ENCODE peak calls at places on chromosomes 3 and 15, in nine cellular contexts. F, J, E, O, N, H, Z, B and U are unnamed samples.

GRCh38 chr15:90071220-90071807 is 31.0 kb downstream of the IDH2 start:
- DNase-seq in J (peak), E (peak), Z (peak), O (peak), F (peak), H (no peak), N (peak), B (peak), U (no peak)

GRCh38 chr3:71133874-71134273 is 449.7 kb downstream of the FOXP1 start:
- DNase-seq in O (no peak), J (no peak), F (no peak), N (no peak), H (no peak), Z (no peak), B (no peak), E (no peak), U (no peak)

GRCh38 chr3:31095254-31095653 is 200.8 kb upstream of the GADL1 start:
- DNase-seq in Z (no peak), B (no peak), J (no peak), O (no peak), H (no peak), F (no peak), E (no peak), N (no peak), U (no peak)

GRCh38 chr3:51688206-51688600 is 17.2 kb downstream of the TEX264 start:
- DNase-seq in H (no peak), Z (no peak), O (no peak), F (no peak), N (no peak), E (no peak), J (no peak), B (no peak), U (no peak)

GRCh38 chr15:85494035-85494793 is 113.8 kb downstream of the AKAP13 start:
- DNase-seq in Z (no peak), H (no peak), B (peak), F (no peak), O (no peak), E (peak), J (no peak), N (no peak), U (no peak)

GRCh38 chr3:59480486-59480995 is 430.7 kb upstream of the CFAP20DC start:
- DNase-seq in O (peak), H (no peak), F (no peak), J (no peak), E (no peak), B (no peak), Z (no peak), N (no peak), U (no peak)

GRCh38 chr3:105367406-105368213 is 901 bp downstream of the ALCAM start:
- DNase-seq in E (no peak), F (peak), O (peak), H (no peak), J (peak), N (peak), Z (peak), B (no peak), U (peak)

GRCh38 chr3:85342915-85343314 is 384.1 kb downstream of the CADM2 start:
- DNase-seq in J (no peak), E (no peak), Z (peak), N (no peak), B (peak), H (no peak), O (no peak), F (no peak), U (no peak)

GRCh38 chr15:55774113-55774970 is 31.4 kb upstream of the PRTG start:
- DNase-seq in E (peak), N (no peak), Z (peak), H (no peak), F (peak), B (no peak), J (no peak), O (no peak), U (no peak)

GRCh38 chr15:99845009-99845408 is 111.8 kb upstream of the LYSMD4 start:
- DNase-seq in N (no peak), J (no peak), E (no peak), B (no peak), F (no peak), O (no peak), Z (no peak), H (no peak), U (no peak)

GRCh38 chr3:45343947-45344346 is 44.4 kb upstream of the LARS2 start:
- DNase-seq in H (no peak), N (no peak), J (no peak), F (no peak), Z (peak), O (no peak), B (no peak), E (peak), U (no peak)

GRCh38 chr3:354433-354832 is 157.9 kb downstream of the CHL1 start:
- DNase-seq in N (no peak), H (no peak), E (peak), F (no peak), Z (peak), J (peak), O (peak), B (peak), U (no peak)

GRCh38 chr3:56957520-56957919 is 102.9 kb upstream of the SPATA12 start:
- DNase-seq in E (no peak), O (no peak), Z (no peak), H (no peak), N (no peak), J (no peak), F (no peak), B (no peak), U (no peak)

GRCh38 chr3:178901204-178901603 is 170.4 kb downstream of the ZMAT3 start:
- DNase-seq in F (no peak), O (no peak), B (no peak), H (no peak), N (no peak), J (no peak), E (no peak), Z (no peak), U (no peak)

GRCh38 chr3:8864570-8865350 is 95.3 kb upstream of the OXTR start:
- DNase-seq in B (no peak), F (no peak), Z (no peak), E (no peak), H (no peak), J (no peak), N (no peak), O (no peak), U (no peak)

GRCh38 chr3:182149594-182149993 is 437.9 kb downstream of the SOX2 start:
- DNase-seq in F (no peak), E (no peak), O (no peak), J (no peak), Z (peak), H (no peak), N (no peak), B (no peak), U (no peak)

GRCh38 chr3:114216186-114216970 is 21.0 kb downstream of the ZNF80 start:
- DNase-seq in O (no peak), B (no peak), J (no peak), E (no peak), F (no peak), Z (no peak), H (no peak), N (no peak), U (no peak)

GRCh38 chr3:39879581-39879980 is 70.2 kb downstream of the MYRIP start:
- DNase-seq in B (no peak), N (no peak), O (no peak), F (no peak), H (no peak), J (no peak), Z (no peak), E (no peak), U (no peak)

GRCh38 chr15:82298520-82298919 is 35.9 kb downstream of the SAXO2 start:
- DNase-seq in E (no peak), N (peak), J (no peak), B (no peak), H (peak), F (no peak), Z (no peak), O (no peak), U (no peak)

GRCh38 chr3:55624238-55624637 is 137.1 kb upstream of the WNT5A start:
- DNase-seq in B (no peak), F (no peak), J (no peak), O (peak), N (no peak), Z (no peak), H (no peak), E (no peak), U (no peak)

GRCh38 chr3:168884353-168884903 is 779.1 kb downstream of the MECOM start:
- DNase-seq in F (peak), E (no peak), N (no peak), J (peak), B (no peak), H (no peak), O (no peak), Z (no peak), U (no peak)

GRCh38 chr15:75049392-75049791 is 26.0 kb downstream of the PPCDC start:
- DNase-seq in O (no peak), J (peak), B (no peak), E (no peak), H (no peak), Z (no peak), N (no peak), F (peak), U (no peak)

GRCh38 chr15:40412095-40412759 is 6.6 kb downstream of the IVD start:
- DNase-seq in N (peak), B (no peak), F (peak), J (no peak), Z (peak), H (no peak), O (no peak), E (no peak), U (no peak)

GRCh38 chr15:89814112-89814742 is 425 bp downstream of the ANPEP start:
- DNase-seq in O (no peak), E (no peak), F (peak), N (peak), Z (no peak), H (no peak), B (no peak), J (no peak), U (no peak)

GRCh38 chr3:67715911-67716310 is 61.5 kb upstream of the SUCLG2 start:
- DNase-seq in O (no peak), Z (no peak), J (no peak), F (no peak), H (no peak), N (no peak), E (no peak), B (no peak), U (no peak)

GRCh38 chr3:44555753-44556152 is 760 bp downstream of the ZKSCAN7 start:
- DNase-seq in E (no peak), O (no peak), Z (peak), N (no peak), F (no peak), J (no peak), B (no peak), H (no peak), U (no peak)

GRCh38 chr3:53599780-53600179 is 105.4 kb downstream of the CACNA1D start:
- DNase-seq in N (no peak), B (no peak), H (no peak), Z (no peak), E (no peak), J (no peak), O (no peak), F (no peak), U (peak)

GRCh38 chr3:190266915-190267290 is 55.3 kb downstream of the CLDN1 start:
- DNase-seq in Z (no peak), E (no peak), B (no peak), N (no peak), J (no peak), O (no peak), H (no peak), F (no peak), U (no peak)

GRCh38 chr3:190272747-190273146 is 49.5 kb downstream of the CLDN1 start:
- DNase-seq in N (no peak), E (no peak), H (no peak), B (no peak), Z (no peak), O (no peak), F (no peak), J (no peak), U (no peak)

GRCh38 chr3:190266265-190266914 is 55.9 kb downstream of the CLDN1 start:
- DNase-seq in O (no peak), H (no peak), N (no peak), E (no peak), B (no peak), Z (no peak), J (no peak), F (no peak), U (no peak)

GRCh38 chr3:190265795-190266194 is 56.5 kb downstream of the CLDN1 start:
- DNase-seq in F (no peak), J (peak), N (no peak), B (no peak), E (peak), Z (no peak), O (no peak), H (no peak), U (no peak)

DNA sequence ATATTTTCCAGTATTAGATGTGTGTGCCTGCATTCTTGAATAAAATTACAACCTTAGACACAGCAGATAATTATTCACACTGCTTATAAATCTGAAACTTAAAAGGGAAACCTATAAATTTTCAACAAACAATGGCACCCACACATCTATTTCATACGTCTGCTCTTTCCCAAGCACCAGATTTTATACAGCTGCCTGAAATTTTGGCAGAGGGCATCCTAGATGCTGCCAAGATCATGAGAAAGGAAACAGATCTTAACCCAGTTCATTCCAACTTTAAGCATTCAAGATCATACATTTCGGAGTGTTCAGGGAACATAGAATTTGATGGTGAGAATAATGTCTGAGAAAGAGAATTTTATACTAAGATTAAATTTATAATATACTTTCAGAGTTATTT is 53.1 kb downstream of the CLDN1 start:
- DNase-seq in F (no peak), J (peak), Z (no peak), N (no peak), H (no peak), O (no peak), B (no peak), E (no peak), U (no peak)
- TF ChIP-seq POLR2AphosphoS5 in F (no peak), J (peak), Z (no peak), N (no peak), H (no peak), O (no peak), B (no peak), E (no peak), U (no peak)

DNA sequence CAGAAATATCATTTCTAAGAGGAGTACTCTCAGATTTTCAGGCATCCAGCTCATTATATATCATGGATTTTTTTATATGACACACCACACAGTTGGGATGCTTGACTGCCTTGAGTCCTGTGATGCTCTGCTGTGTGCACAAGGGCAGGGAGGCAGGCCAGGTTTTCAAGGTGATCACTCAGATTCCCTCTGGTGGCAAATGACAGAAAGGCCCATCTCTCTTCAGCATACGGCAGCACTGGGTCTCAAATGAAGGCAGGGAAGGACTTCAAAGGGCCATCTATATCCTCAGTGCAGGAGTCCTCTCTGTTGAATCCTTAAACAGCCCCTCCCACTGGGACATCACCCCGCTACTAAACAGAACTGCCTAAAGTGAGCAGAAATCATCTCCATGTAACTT is 54.8 kb upstream of the MYO5C start:
- DNase-seq in O (no peak), J (no peak), N (no peak), F (no peak), B (no peak), E (no peak), Z (peak), H (no peak), U (no peak)
- TF ChIP-seq CTCF in O (no peak), J (no peak), N (no peak), F (no peak), B (no peak), E (no peak), Z (peak), H (no peak), U (no peak)

GRCh38 chr3:153161138-153161713 is 800 bp upstream of the RAP2B start:
- DNase-seq in E (peak), N (peak), B (peak), Z (peak), H (peak), F (peak), J (peak), O (peak), U (no peak)

GRCh38 chr3:153159771-153160397 is 2.1 kb upstream of the RAP2B start:
- DNase-seq in F (no peak), Z (no peak), E (no peak), H (no peak), N (peak), O (no peak), B (no peak), J (no peak), U (no peak)

GRCh38 chr3:153158961-153159735 is 2.9 kb upstream of the RAP2B start:
- DNase-seq in B (no peak), J (no peak), F (no peak), N (no peak), Z (no peak), H (no peak), E (no peak), O (no peak), U (no peak)

GRCh38 chr3:153161714-153162512 is at the start of gene RAP2B:
- DNase-seq in J (peak), E (peak), O (peak), F (peak), B (no peak), Z (peak), H (peak), N (peak), U (no peak)

GRCh38 chr3:153160451-153161137 is 1.4 kb upstream of the RAP2B start:
- DNase-seq in B (peak), O (peak), H (peak), F (peak), N (peak), J (peak), Z (peak), E (peak), U (no peak)
- TF ChIP-seq POLR2AphosphoS5 in B (peak), O (peak), H (peak), F (peak), N (peak), J (peak), Z (peak), E (peak), U (peak)

DNA sequence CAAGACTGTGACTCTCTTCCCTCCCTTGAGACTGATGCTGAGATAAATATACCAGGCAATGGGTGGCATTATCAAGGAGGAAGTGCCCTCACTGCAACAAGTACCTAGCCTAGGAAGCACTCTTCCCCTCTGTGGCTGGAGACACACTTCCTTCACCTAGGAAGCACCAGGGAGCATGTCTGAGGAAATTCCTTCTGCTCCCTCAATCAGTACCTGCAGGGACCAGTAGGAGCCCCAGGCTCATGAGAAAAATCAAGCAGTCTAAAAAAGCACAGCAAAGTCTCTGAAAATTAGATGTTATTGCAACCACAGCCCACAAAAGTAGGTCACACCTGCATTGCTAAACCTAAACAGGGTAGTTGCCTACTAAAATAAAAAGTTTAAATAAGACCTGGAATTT is 78.2 kb upstream of the TRPM1 start:
- DNase-seq in H (no peak), B (no peak), O (no peak), Z (no peak), E (no peak), F (no peak), N (no peak), J (no peak), U (no peak)
- TF ChIP-seq CTCF in H (no peak), B (no peak), O (no peak), Z (no peak), E (peak), F (no peak), N (no peak), J (no peak), U (no peak)

DNA sequence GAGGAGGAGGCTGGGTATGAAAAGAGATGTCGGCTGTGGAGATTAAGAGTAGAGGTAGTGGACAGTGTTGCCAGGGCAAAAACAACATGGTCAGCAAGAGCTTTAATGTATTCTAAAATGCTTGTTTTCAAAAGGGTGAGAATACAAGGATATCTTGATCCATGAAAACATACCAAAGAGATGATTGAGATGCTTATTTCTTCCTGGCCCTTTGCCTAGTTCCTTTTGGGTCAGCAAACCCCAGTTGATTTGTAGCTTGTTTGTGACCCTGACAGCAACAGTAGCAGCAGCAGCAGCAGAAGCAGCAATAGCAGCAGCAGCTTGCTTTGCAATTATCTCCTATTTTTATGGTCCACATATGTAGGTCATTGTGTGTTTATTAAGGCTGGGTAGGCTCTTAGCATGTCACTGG is 337.3 kb downstream of the LPP start:
- DNase-seq in O (no peak), F (no peak), B (no peak), J (no peak), H (no peak), Z (no peak), N (no peak), E (no peak), U (no peak)
- TF ChIP-seq POLR2AphosphoS5 in O (no peak), F (no peak), B (no peak), J (no peak), H (no peak), Z (no peak), N (no peak), E (no peak), U (no peak)

GRCh38 chr15:32993285-32993684 is 201.2 kb downstream of the FMN1 start:
- DNase-seq in B (no peak), Z (no peak), N (no peak), H (no peak), J (no peak), E (no peak), F (no peak), O (no peak), U (no peak)
- TF ChIP-seq CTCF in B (no peak), Z (no peak), N (no peak), H (peak), J (no peak), E (peak), F (no peak), O (peak), U (no peak)

DNA sequence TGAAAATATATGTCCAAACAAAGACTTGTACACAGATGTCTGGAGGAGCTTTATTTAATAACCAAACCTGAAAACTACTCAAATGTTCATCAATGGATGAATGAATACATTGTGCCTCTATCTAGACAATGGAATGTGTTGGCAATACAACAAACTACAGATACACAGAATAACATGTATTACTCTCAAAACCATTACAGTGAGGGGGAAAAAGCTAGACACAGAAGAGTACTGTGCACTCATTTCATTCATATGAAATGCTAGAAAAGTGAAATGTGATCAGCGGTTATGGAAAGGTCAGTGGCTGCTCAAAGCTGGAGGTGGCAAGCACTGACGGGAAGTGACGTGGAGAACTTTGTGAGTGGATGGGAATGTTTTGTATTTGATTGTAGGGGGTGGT is 13.2 kb downstream of the STOML1 start:
- DNase-seq in F (no peak), Z (no peak), H (no peak), B (no peak), J (no peak), N (no peak), O (no peak), E (no peak), U (no peak)
- TF ChIP-seq POLR2AphosphoS5 in F (no peak), Z (no peak), H (no peak), B (no peak), J (no peak), N (no peak), O (no peak), E (no peak), U (no peak)